ENCODE peak calls at places on chromosome 2, in seven cellular contexts. B is cardiac fibroblast, V is GM12865, P is A549, I is AG10803, W is left ventricle myocardium inferior, Y is osteocyte. R is an unnamed sample.

GRCh38 chr2:207901401-207901800 is 123.9 kb downstream of the PLEKHM3 start:
- DNase-seq in B (no peak), V (no peak), P (no peak), I (no peak), W (no peak), Y (no peak), R (no peak)

GRCh38 chr2:236766850-236767249 is 197.2 kb downstream of the ACKR3 start:
- DNase-seq in B (no peak), V (no peak), P (no peak), I (no peak), W (no peak), Y (no peak), R (no peak)

GRCh38 chr2:40259900-40260299 is 192.0 kb downstream of the SLC8A1 start:
- DNase-seq in B (no peak), V (no peak), P (no peak), I (no peak), W (no peak), Y (no peak), R (no peak)

GRCh38 chr2:144559242-144559641 is 39.3 kb upstream of the ZEB2 start:
- DNase-seq in B (no peak), V (no peak), P (no peak), I (no peak), W (no peak), Y (no peak), R (no peak)

GRCh38 chr2:72291059-72291458 is 143.4 kb upstream of the CYP26B1 start:
- DNase-seq in B (peak), V (no peak), P (no peak), I (no peak), W (no peak), Y (no peak), R (peak)

GRCh38 chr2:222613715-222614331 is 42.1 kb downstream of the FARSB start:
- DNase-seq in B (peak), V (peak), P (peak), I (peak), W (no peak), Y (no peak), R (peak)

GRCh38 chr2:16674154-16674553 is 8.5 kb upstream of the CYRIA start:
- DNase-seq in B (no peak), V (no peak), P (no peak), I (no peak), W (no peak), Y (no peak), R (no peak)

GRCh38 chr2:28419705-28420270 is 27.1 kb downstream of the FOSL2 start:
- DNase-seq in B (no peak), V (no peak), P (no peak), I (no peak), W (no peak), Y (no peak), R (no peak)

GRCh38 chr2:141517852-141518421 is 612.9 kb downstream of the LRP1B start:
- DNase-seq in B (no peak), V (no peak), P (peak), I (no peak), W (no peak), Y (no peak), R (no peak)

GRCh38 chr2:232888099-232888836 is 18.2 kb downstream of the SNORC start:
- DNase-seq in B (no peak), V (no peak), P (no peak), I (no peak), W (no peak), Y (peak), R (no peak)

GRCh38 chr2:232886632-232887031 is 16.6 kb downstream of the SNORC start:
- DNase-seq in B (no peak), V (no peak), P (no peak), I (no peak), W (no peak), Y (no peak), R (no peak)

GRCh38 chr2:232888839-232889529 is 18.9 kb downstream of the SNORC start:
- DNase-seq in B (no peak), V (no peak), P (no peak), I (no peak), W (no peak), Y (no peak), R (no peak)

GRCh38 chr2:232886176-232886575 is 16.1 kb downstream of the SNORC start:
- DNase-seq in B (no peak), V (no peak), P (no peak), I (no peak), W (peak), Y (no peak), R (no peak)

GRCh38 chr2:232887171-232887850 is 17.2 kb downstream of the SNORC start:
- DNase-seq in B (no peak), V (no peak), P (no peak), I (no peak), W (no peak), Y (peak), R (no peak)
- TF ChIP-seq CTCF in B (peak), V (no peak), P (peak), I (peak), W (no peak), Y (no peak), R (peak)

DNA sequence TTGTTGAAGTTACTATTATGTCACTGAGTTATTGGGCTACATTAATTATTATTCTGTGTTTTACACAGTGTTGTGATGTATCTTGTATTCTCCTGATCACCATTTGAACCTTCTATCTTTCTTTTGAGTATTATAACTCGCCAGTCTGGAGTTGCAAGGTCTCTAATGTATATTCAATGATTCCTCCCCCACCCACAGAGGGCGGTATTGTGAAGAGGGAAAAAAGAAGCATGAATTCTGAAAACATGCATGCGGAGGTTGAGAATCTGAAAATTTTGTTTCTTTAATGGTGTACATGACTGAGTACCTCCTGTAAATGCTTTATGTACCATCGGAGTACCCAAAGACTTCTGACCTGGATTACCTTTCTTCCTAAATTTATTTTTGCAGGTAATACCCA is 266.6 kb downstream of the NR4A2 start:
- DNase-seq in B (no peak), V (peak), P (peak), I (no peak), W (no peak), Y (no peak), R (no peak)
- TF ChIP-seq CTCF in B (no peak), V (peak), P (peak), I (peak), W (no peak), Y (peak), R (no peak)

DNA sequence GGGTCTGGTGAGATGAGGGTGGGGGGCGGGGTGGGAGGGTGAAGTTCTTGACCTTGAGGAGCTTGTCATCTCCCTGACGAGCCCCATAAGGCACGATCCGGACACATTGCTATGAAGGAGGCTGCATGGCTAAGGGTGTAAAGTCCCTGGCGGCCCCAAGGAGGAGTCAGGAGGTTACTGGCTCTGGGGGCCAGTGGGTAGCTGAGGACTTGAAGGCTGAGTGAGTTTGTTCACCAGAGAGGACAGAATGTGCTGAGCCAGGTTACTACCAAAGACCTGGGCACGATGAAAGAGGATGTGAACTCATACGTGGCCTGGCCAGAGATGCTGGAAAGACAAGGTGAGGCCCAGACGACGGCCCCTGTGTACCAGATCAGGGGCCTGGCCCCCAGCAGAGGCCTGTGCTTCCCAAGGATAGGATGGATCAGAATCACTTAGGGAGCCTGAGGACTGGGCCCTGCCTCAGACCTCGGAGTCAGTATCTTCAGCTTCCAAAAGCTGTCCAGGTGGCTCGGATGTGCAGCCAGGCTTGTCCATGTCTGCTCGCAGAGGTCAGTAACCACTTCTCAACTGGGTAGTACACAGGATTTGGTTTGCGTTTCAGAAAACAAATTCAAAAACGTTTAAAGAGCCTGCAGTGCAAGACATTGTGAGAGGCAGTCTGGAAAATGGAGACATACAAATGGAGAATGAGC is 110.9 kb downstream of the RNF144A start:
- DNase-seq in B (no peak), V (no peak), P (no peak), I (no peak), W (no peak), Y (no peak), R (no peak)
- TF ChIP-seq CTCF in B (no peak), V (no peak), P (no peak), I (no peak), W (no peak), Y (no peak), R (no peak)

GRCh38 chr2:176117823-176118376 is 1.3 kb downstream of the HOXD10 start:
- DNase-seq in B (no peak), V (no peak), P (no peak), I (no peak), W (no peak), Y (no peak), R (no peak)

GRCh38 chr2:176114930-176115625 is 1.5 kb upstream of the HOXD10 start:
- DNase-seq in B (no peak), V (no peak), P (no peak), I (no peak), W (no peak), Y (no peak), R (no peak)

GRCh38 chr2:176117162-176117822 is 714 bp downstream of the HOXD10 start:
- DNase-seq in B (no peak), V (no peak), P (no peak), I (no peak), W (no peak), Y (no peak), R (no peak)

GRCh38 chr2:176114120-176114929 is 2.3 kb upstream of the HOXD10 start:
- DNase-seq in B (no peak), V (no peak), P (no peak), I (no peak), W (no peak), Y (no peak), R (no peak)

DNA sequence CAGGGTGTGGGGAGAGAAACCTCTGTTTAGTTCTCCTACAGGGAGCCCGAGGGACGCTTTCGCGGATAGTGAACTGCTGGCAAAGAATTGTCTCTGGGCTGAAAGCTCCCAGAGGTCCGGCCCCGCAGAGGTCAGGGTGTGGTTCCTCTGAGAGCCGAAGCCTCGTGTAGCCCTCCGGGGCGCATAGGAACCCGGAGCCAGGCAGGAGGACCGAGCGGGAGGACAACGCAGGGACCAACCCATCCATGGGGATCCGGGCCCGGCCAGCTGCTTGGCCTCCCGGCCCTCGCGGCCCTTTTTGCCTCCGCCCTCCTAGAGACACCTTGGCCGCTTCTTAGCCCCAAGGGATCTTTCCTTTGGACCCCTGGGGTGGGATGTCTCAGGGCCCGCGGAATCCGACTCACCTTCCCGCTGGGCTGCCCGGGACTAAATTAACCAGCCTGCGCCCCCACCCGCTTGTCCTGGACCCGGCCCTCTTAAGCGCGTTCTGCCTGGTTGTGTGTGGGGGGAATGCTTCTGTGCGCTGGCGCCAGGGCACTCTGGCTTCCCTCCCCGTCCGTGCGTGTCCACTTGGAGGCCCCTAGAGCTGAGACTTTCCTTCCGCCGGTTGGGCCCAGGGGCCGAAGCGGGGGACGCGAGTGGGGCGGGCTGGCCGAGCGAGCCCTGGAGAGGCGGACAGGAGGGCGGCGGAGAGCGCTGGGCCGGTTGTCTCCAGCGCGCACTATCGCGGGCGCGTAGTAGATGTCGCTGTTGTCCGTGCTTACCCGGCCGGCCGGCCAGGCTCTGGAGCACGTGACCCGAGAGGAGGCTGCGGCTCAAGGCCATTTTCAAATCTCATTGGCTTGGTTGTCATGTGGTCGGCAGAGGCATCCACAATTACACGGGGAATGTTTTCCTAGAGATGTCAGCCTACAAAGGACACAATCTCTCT is at the start of gene HOXD10:
- DNase-seq in B (no peak), V (no peak), P (peak), I (peak), W (no peak), Y (no peak), R (no peak)
- TF ChIP-seq CTCF in B (no peak), V (no peak), P (no peak), I (peak), W (no peak), Y (no peak), R (no peak)

GRCh38 chr2:98446850-98447249 is 2.2 kb downstream of the INPP4A start:
- DNase-seq in B (no peak), V (no peak), P (no peak), I (no peak), W (no peak), Y (no peak), R (no peak)
- TF ChIP-seq CTCF in B (no peak), V (no peak), P (no peak), I (no peak), W (no peak), Y (no peak), R (no peak)

GRCh38 chr2:154375625-154376020 is 322.9 kb upstream of the KCNJ3 start:
- DNase-seq in B (peak), V (peak), P (peak), I (peak), W (no peak), Y (no peak), R (peak)
- TF ChIP-seq CTCF in B (peak), V (peak), P (peak), I (peak), W (peak), Y (peak), R (peak)

R was measured in fibroblast of the aortic adventitia.